ENCODE peak calls at places on chromosomes 7 and 10, in ten cellular contexts. One of them, this sample, is unnamed.

GRCh38 chr7:131591674-131592328 is 35.4 kb upstream of the PODXL start:
- DNase-seq in left ventricle myocardium inferior: no peak
- DNase-seq in T-helper 9 cell: no peak
- DNase-seq in NCI-H1436: no peak
- DNase-seq in naive thymus-derived CD4-positive, alpha-beta T cell: no peak
- DNase-seq in lower leg skin: no peak
- DNase-seq in amniotic stem cell: no peak
- DNase-seq in M059J: no peak
- DNase-seq in immature natural killer cell: no peak
- DNase-seq in BJ: no peak
- DNase-seq in this sample: no peak

GRCh38 chr7:70042533-70042932 is 444.3 kb downstream of the AUTS2 start:
- DNase-seq in NCI-H1436: no peak
- DNase-seq in naive thymus-derived CD4-positive, alpha-beta T cell: no peak
- DNase-seq in amniotic stem cell: peak; percentile 10
- DNase-seq in T-helper 9 cell: no peak
- DNase-seq in lower leg skin: no peak
- DNase-seq in left ventricle myocardium inferior: no peak
- DNase-seq in M059J: peak; percentile 75
- DNase-seq in immature natural killer cell: no peak
- DNase-seq in BJ: no peak
- DNase-seq in this sample: no peak

GRCh38 chr7:126535176-126535575 is 717.6 kb downstream of the GRM8 start:
- DNase-seq in amniotic stem cell: no peak
- DNase-seq in T-helper 9 cell: no peak
- DNase-seq in BJ: no peak
- DNase-seq in immature natural killer cell: no peak
- DNase-seq in NCI-H1436: peak; percentile 59
- DNase-seq in lower leg skin: no peak
- DNase-seq in M059J: no peak
- DNase-seq in left ventricle myocardium inferior: no peak
- DNase-seq in naive thymus-derived CD4-positive, alpha-beta T cell: no peak
- DNase-seq in this sample: no peak

GRCh38 chr7:68663392-68663791 is 934.9 kb upstream of the AUTS2 start:
- DNase-seq in amniotic stem cell: no peak
- DNase-seq in T-helper 9 cell: no peak
- DNase-seq in M059J: no peak
- DNase-seq in lower leg skin: no peak
- DNase-seq in immature natural killer cell: no peak
- DNase-seq in left ventricle myocardium inferior: no peak
- DNase-seq in NCI-H1436: no peak
- DNase-seq in naive thymus-derived CD4-positive, alpha-beta T cell: no peak
- DNase-seq in BJ: no peak
- DNase-seq in this sample: no peak

GRCh38 chr7:135274495-135275268 is 41.0 kb downstream of the STRA8 start:
- DNase-seq in naive thymus-derived CD4-positive, alpha-beta T cell: peak; percentile 43
- DNase-seq in T-helper 9 cell: peak; percentile 60
- DNase-seq in amniotic stem cell: no peak
- DNase-seq in immature natural killer cell: peak; percentile 42
- DNase-seq in lower leg skin: peak; percentile 90
- DNase-seq in NCI-H1436: peak; percentile 66
- DNase-seq in BJ: no peak
- DNase-seq in left ventricle myocardium inferior: peak; percentile 49
- DNase-seq in M059J: peak; percentile 68
- DNase-seq in this sample: peak; percentile 51

GRCh38 chr10:37488792-37489657 is 363.6 kb downstream of the ANKRD30A start:
- DNase-seq in lower leg skin: no peak
- DNase-seq in left ventricle myocardium inferior: no peak
- DNase-seq in NCI-H1436: no peak
- DNase-seq in BJ: no peak
- DNase-seq in naive thymus-derived CD4-positive, alpha-beta T cell: no peak
- DNase-seq in T-helper 9 cell: no peak
- DNase-seq in M059J: peak; percentile 69
- DNase-seq in amniotic stem cell: no peak
- DNase-seq in immature natural killer cell: no peak
- DNase-seq in this sample: no peak

GRCh38 chr7:28581351-28581750 is 169.0 kb downstream of the CREB5 start:
- DNase-seq in naive thymus-derived CD4-positive, alpha-beta T cell: no peak
- DNase-seq in left ventricle myocardium inferior: no peak
- DNase-seq in immature natural killer cell: no peak
- DNase-seq in NCI-H1436: no peak
- DNase-seq in lower leg skin: no peak
- DNase-seq in BJ: no peak
- DNase-seq in amniotic stem cell: no peak
- DNase-seq in M059J: no peak
- DNase-seq in T-helper 9 cell: no peak
- DNase-seq in this sample: no peak

GRCh38 chr10:91887900-91888225 is 21.4 kb downstream of the FGFBP3 start:
- DNase-seq in immature natural killer cell: no peak
- DNase-seq in lower leg skin: no peak
- DNase-seq in M059J: no peak
- DNase-seq in amniotic stem cell: no peak
- DNase-seq in naive thymus-derived CD4-positive, alpha-beta T cell: no peak
- DNase-seq in T-helper 9 cell: no peak
- DNase-seq in NCI-H1436: no peak
- DNase-seq in BJ: no peak
- DNase-seq in left ventricle myocardium inferior: no peak
- DNase-seq in this sample: no peak

GRCh38 chr7:101235050-101235449 is 2.6 kb downstream of the CLDN15 start:
- DNase-seq in BJ: no peak
- DNase-seq in lower leg skin: no peak
- DNase-seq in NCI-H1436: no peak
- DNase-seq in amniotic stem cell: no peak
- DNase-seq in M059J: no peak
- DNase-seq in left ventricle myocardium inferior: no peak
- DNase-seq in T-helper 9 cell: no peak
- DNase-seq in immature natural killer cell: no peak
- DNase-seq in naive thymus-derived CD4-positive, alpha-beta T cell: no peak
- DNase-seq in this sample: no peak

GRCh38 chr7:155289107-155289506 is 8.6 kb upstream of the INSIG1 start:
- DNase-seq in M059J: no peak
- DNase-seq in left ventricle myocardium inferior: no peak
- DNase-seq in lower leg skin: no peak
- DNase-seq in BJ: no peak
- DNase-seq in naive thymus-derived CD4-positive, alpha-beta T cell: no peak
- DNase-seq in NCI-H1436: no peak
- DNase-seq in amniotic stem cell: no peak
- DNase-seq in T-helper 9 cell: no peak
- DNase-seq in immature natural killer cell: no peak
- DNase-seq in this sample: no peak

GRCh38 chr7:121510858-121511482 is 114.9 kb upstream of the FAM3C start:
- DNase-seq in immature natural killer cell: no peak
- DNase-seq in BJ: no peak
- DNase-seq in left ventricle myocardium inferior: no peak
- DNase-seq in M059J: no peak
- DNase-seq in lower leg skin: no peak
- DNase-seq in NCI-H1436: no peak
- DNase-seq in T-helper 9 cell: no peak
- DNase-seq in naive thymus-derived CD4-positive, alpha-beta T cell: no peak
- DNase-seq in amniotic stem cell: no peak
- DNase-seq in this sample: no peak

GRCh38 chr10:89217057-89217990 is 10.2 kb upstream of the CH25H start:
- DNase-seq in T-helper 9 cell: peak; percentile 58
- DNase-seq in lower leg skin: no peak
- DNase-seq in NCI-H1436: peak; percentile 17
- DNase-seq in left ventricle myocardium inferior: peak; percentile 33
- DNase-seq in BJ: no peak
- DNase-seq in amniotic stem cell: peak; percentile 16
- DNase-seq in M059J: peak; percentile 65
- DNase-seq in naive thymus-derived CD4-positive, alpha-beta T cell: peak; percentile 42
- DNase-seq in immature natural killer cell: peak; percentile 41
- DNase-seq in this sample: peak; percentile 46

GRCh38 chr7:37352974-37353948 is 95.4 kb downstream of the ELMO1 start:
- DNase-seq in M059J: no peak
- DNase-seq in left ventricle myocardium inferior: no peak
- DNase-seq in immature natural killer cell: peak; percentile 53
- DNase-seq in T-helper 9 cell: peak; percentile 51
- DNase-seq in NCI-H1436: no peak
- DNase-seq in lower leg skin: no peak
- DNase-seq in amniotic stem cell: no peak
- DNase-seq in BJ: no peak
- DNase-seq in naive thymus-derived CD4-positive, alpha-beta T cell: peak; percentile 79
- DNase-seq in this sample: peak; percentile 36

GRCh38 chr10:58384095-58384494 is 1.1 kb upstream of the TFAM start:
- DNase-seq in amniotic stem cell: no peak
- DNase-seq in naive thymus-derived CD4-positive, alpha-beta T cell: peak; percentile 68
- DNase-seq in NCI-H1436: no peak
- DNase-seq in left ventricle myocardium inferior: no peak
- DNase-seq in lower leg skin: no peak
- DNase-seq in immature natural killer cell: peak; percentile 36
- DNase-seq in BJ: no peak
- DNase-seq in M059J: peak; percentile 68
- DNase-seq in T-helper 9 cell: no peak
- DNase-seq in this sample: no peak

GRCh38 chr10:78301481-78301880 is 267.8 kb downstream of the RPS24 start:
- DNase-seq in M059J: no peak
- DNase-seq in BJ: no peak
- DNase-seq in left ventricle myocardium inferior: no peak
- DNase-seq in lower leg skin: peak; percentile 76
- DNase-seq in immature natural killer cell: no peak
- DNase-seq in naive thymus-derived CD4-positive, alpha-beta T cell: no peak
- DNase-seq in T-helper 9 cell: no peak
- DNase-seq in NCI-H1436: no peak
- DNase-seq in amniotic stem cell: no peak
- DNase-seq in this sample: peak; percentile 47

GRCh38 chr10:91635401-91636400 is 2.8 kb upstream of the PPP1R3C start:
- DNase-seq in lower leg skin: no peak
- DNase-seq in M059J: peak; percentile 82
- DNase-seq in T-helper 9 cell: peak; percentile 23
- DNase-seq in left ventricle myocardium inferior: no peak
- DNase-seq in immature natural killer cell: no peak
- DNase-seq in naive thymus-derived CD4-positive, alpha-beta T cell: peak; percentile 10
- DNase-seq in amniotic stem cell: peak; percentile 83
- DNase-seq in BJ: no peak
- DNase-seq in NCI-H1436: peak; percentile 60
- DNase-seq in this sample: no peak

GRCh38 chr7:93374345-93374940 is 142.3 kb downstream of the VPS50 start:
- DNase-seq in BJ: peak; percentile 6
- DNase-seq in NCI-H1436: peak; percentile 1
- DNase-seq in lower leg skin: no peak
- DNase-seq in naive thymus-derived CD4-positive, alpha-beta T cell: no peak
- DNase-seq in M059J: peak; percentile 52
- DNase-seq in immature natural killer cell: no peak
- DNase-seq in amniotic stem cell: no peak
- DNase-seq in T-helper 9 cell: no peak
- DNase-seq in left ventricle myocardium inferior: no peak
- DNase-seq in this sample: no peak